ENCODE peak calls at places on chromosomes 6 and 20, in nine cellular contexts. R is neuronal stem cell, Z is GM23248, U is GM23338, O is neural progenitor cell, H is adrenal gland, P is heart left ventricle, F is heart right ventricle, S is left ventricle myocardium inferior. D is an unnamed sample.

GRCh38 chr6:80156204-80156603 is 49.7 kb downstream of the BCKDHB start:
- DNase-seq in U (no peak), R (no peak), Z (no peak), H (no peak), O (no peak), S (no peak), P (no peak), F (no peak), D (no peak)

GRCh38 chr6:147624946-147625515 is 116.5 kb downstream of the SAMD5 start:
- DNase-seq in F (no peak), R (no peak), O (no peak), U (no peak), Z (no peak), H (no peak), P (no peak), S (no peak), D (no peak)

GRCh38 chr20:7358670-7359069 is 581.6 kb downstream of the HAO1 start:
- DNase-seq in S (no peak), P (no peak), R (no peak), U (peak), F (no peak), H (no peak), O (peak), Z (no peak), D (no peak)

GRCh38 chr6:38259736-38260135 is 380.0 kb downstream of the BTBD9 start:
- DNase-seq in O (no peak), F (no peak), R (no peak), U (no peak), Z (peak), P (no peak), H (no peak), S (no peak), D (no peak)

GRCh38 chr6:168333471-168333870 is 13.9 kb upstream of the DACT2 start:
- DNase-seq in O (no peak), H (no peak), P (no peak), S (no peak), U (peak), R (no peak), Z (no peak), F (no peak), D (no peak)

GRCh38 chr6:147906361-147906760 is 397.9 kb downstream of the SAMD5 start:
- DNase-seq in R (no peak), O (no peak), F (no peak), Z (no peak), P (no peak), S (no peak), U (no peak), H (no peak), D (no peak)

GRCh38 chr6:34247481-34248197 is 1.2 kb downstream of the SMIM29 start:
- DNase-seq in U (no peak), Z (peak), F (no peak), R (no peak), S (no peak), O (no peak), H (no peak), P (no peak), D (no peak)

GRCh38 chr6:10146723-10147451 is 268.0 kb downstream of the TFAP2A start:
- DNase-seq in O (peak), Z (peak), R (peak), S (no peak), H (no peak), U (peak), P (no peak), F (no peak), D (peak)

GRCh38 chr6:98941319-98941718 is 6.4 kb downstream of the FBXL4 start:
- DNase-seq in Z (no peak), R (no peak), U (no peak), S (no peak), F (no peak), H (no peak), P (no peak), O (no peak), D (no peak)

GRCh38 chr6:155026366-155027045 is 31.4 kb downstream of the TIAM2 start:
- DNase-seq in P (no peak), U (no peak), F (peak), O (no peak), R (no peak), H (peak), S (no peak), Z (peak), D (peak)

GRCh38 chr6:37653933-37654565 is 43.6 kb downstream of the MDGA1 start:
- DNase-seq in P (no peak), R (no peak), S (no peak), Z (peak), U (peak), H (no peak), F (no peak), O (no peak), D (no peak)

GRCh38 chr6:165308926-165309731 is at the start of gene C6orf118:
- DNase-seq in H (peak), Z (peak), U (peak), R (peak), O (peak), F (peak), P (peak), S (peak), D (peak)

GRCh38 chr6:156956286-156956685 is 179.1 kb downstream of the ARID1B start:
- DNase-seq in F (no peak), R (no peak), U (no peak), O (no peak), Z (peak), H (no peak), S (no peak), P (no peak), D (no peak)

GRCh38 chr6:34284563-34285545 is 36.0 kb upstream of the SMIM29 start:
- DNase-seq in P (peak), Z (peak), R (no peak), F (peak), S (peak), O (no peak), H (peak), U (no peak), D (peak)

GRCh38 chr6:7439243-7439642 is 49.6 kb downstream of the RIOK1 start:
- DNase-seq in F (no peak), S (no peak), U (no peak), P (no peak), H (no peak), Z (no peak), R (no peak), O (no peak), D (no peak)

GRCh38 chr20:7308163-7308562 is 540.7 kb downstream of the BMP2 start:
- DNase-seq in F (no peak), S (no peak), O (no peak), P (no peak), H (no peak), R (no peak), U (no peak), Z (no peak), D (no peak)

GRCh38 chr6:150298676-150299075 is 70.1 kb upstream of the IYD start:
- DNase-seq in O (no peak), S (no peak), R (no peak), F (no peak), H (no peak), Z (no peak), P (no peak), U (no peak), D (no peak)

GRCh38 chr6:73766040-73766439 is 70.0 kb downstream of the CD109 start:
- DNase-seq in S (no peak), H (no peak), F (no peak), R (no peak), Z (no peak), P (no peak), U (no peak), O (no peak), D (no peak)

GRCh38 chr6:6678185-6678671 is 89.7 kb downstream of the LY86 start:
- DNase-seq in R (no peak), H (peak), Z (peak), F (no peak), O (no peak), U (no peak), P (no peak), S (no peak), D (peak)

GRCh38 chr20:46051556-46052323 is 22.7 kb downstream of the SLC12A5 start:
- DNase-seq in O (no peak), U (no peak), P (no peak), R (no peak), F (no peak), H (no peak), S (no peak), Z (peak), D (no peak)

GRCh38 chr20:35232575-35232974 is 6.1 kb downstream of the MMP24 start:
- DNase-seq in P (no peak), U (no peak), H (no peak), O (no peak), S (no peak), R (no peak), F (no peak), Z (peak), D (peak)

GRCh38 chr20:47620808-47621805 is 119.4 kb downstream of the NCOA3 start:
- DNase-seq in F (no peak), Z (peak), P (no peak), O (peak), R (peak), S (no peak), U (peak), H (no peak), D (peak)

GRCh38 chr6:4280721-4281120 is 145.3 kb upstream of the ECI2 start:
- DNase-seq in S (no peak), F (no peak), P (no peak), Z (peak), U (no peak), O (no peak), R (no peak), H (peak), D (peak)

GRCh38 chr6:22072939-22073338 is 223.9 kb downstream of the PRL start:
- DNase-seq in P (no peak), O (no peak), Z (peak), U (no peak), H (no peak), R (no peak), F (no peak), S (no peak), D (no peak)

GRCh38 chr6:106181664-106182418 is 95.7 kb downstream of the PRDM1 start:
- DNase-seq in Z (peak), O (no peak), H (no peak), P (no peak), F (no peak), U (no peak), R (no peak), S (no peak), D (no peak)

GRCh38 chr6:109595998-109596397 is 95.0 kb downstream of the AK9 start:
- DNase-seq in F (no peak), S (no peak), H (no peak), O (peak), U (peak), Z (peak), R (no peak), P (no peak), D (no peak)

GRCh38 chr6:125947581-125947980 is 9.0 kb upstream of the HINT3 start:
- DNase-seq in F (no peak), O (no peak), P (no peak), Z (peak), U (no peak), H (peak), R (no peak), S (no peak), D (no peak)

GRCh38 chr20:4814696-4815252 is 93.1 kb downstream of the PRND start:
- DNase-seq in S (peak), H (no peak), U (no peak), P (peak), O (no peak), R (no peak), F (no peak), Z (no peak), D (no peak)
- H3K4me3 ChIP-seq in S (peak), H (no peak), U (no peak), P (no peak), O (no peak), R (no peak), F (no peak), Z (no peak), D (no peak)

GRCh38 chr20:48823476-48823875 is 4.3 kb downstream of the PREX1 start:
- DNase-seq in U (no peak), P (no peak), R (no peak), O (no peak), H (no peak), Z (no peak), S (no peak), F (no peak), D (no peak)
- H3K4me3 ChIP-seq in U (no peak), P (no peak), R (no peak), O (no peak), H (no peak), Z (no peak), S (no peak), F (no peak), D (no peak)

GRCh38 chr20:11271920-11272594 is 598.3 kb upstream of the JAG1 start:
- DNase-seq in R (peak), P (no peak), O (peak), H (no peak), U (no peak), F (no peak), S (no peak), Z (no peak), D (no peak)

GRCh38 chr20:11270566-11270965 is 596.8 kb upstream of the JAG1 start:
- DNase-seq in F (no peak), P (no peak), R (no peak), O (peak), S (no peak), Z (no peak), U (peak), H (no peak), D (no peak)

GRCh38 chr20:11267762-11268335 is 594.0 kb upstream of the JAG1 start:
- DNase-seq in S (no peak), F (no peak), O (no peak), P (peak), H (no peak), U (no peak), Z (no peak), R (no peak), D (no peak)

GRCh38 chr20:11274137-11274536 is 600.3 kb upstream of the JAG1 start:
- DNase-seq in F (no peak), S (no peak), H (peak), U (peak), P (peak), O (peak), Z (peak), R (peak), D (peak)

DNA sequence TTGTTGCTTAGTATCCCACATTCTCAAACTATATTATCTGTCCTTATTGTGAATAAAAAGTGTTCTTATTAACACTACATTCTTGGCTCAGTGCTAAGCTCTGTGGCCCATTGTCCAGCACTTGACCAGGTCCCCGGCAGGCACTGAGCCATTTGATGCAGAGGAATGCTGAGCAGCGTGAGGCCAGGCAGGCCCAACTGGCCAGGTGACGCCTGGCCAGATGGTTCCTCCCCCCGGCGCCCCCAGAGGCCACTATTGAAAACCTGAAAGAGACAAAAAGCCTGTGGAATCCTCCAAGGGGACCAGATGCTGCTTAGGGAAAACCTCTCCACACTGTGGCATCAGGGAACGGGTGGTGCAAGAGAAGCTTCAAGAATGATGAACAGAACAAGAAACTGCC is 597.5 kb upstream of the JAG1 start:
- DNase-seq in S (no peak), F (no peak), H (no peak), R (peak), P (peak), O (peak), Z (no peak), U (peak), D (no peak)
- H3K4me3 ChIP-seq in S (no peak), F (no peak), H (no peak), R (no peak), P (no peak), O (no peak), Z (no peak), U (no peak), D (no peak)

GRCh38 chr6:127972815-127973214 is 72.0 kb upstream of the THEMIS start:
- DNase-seq in O (no peak), U (no peak), S (no peak), R (no peak), P (no peak), H (no peak), Z (no peak), F (no peak), D (no peak)

GRCh38 chr6:127971386-127971785 is 70.5 kb upstream of the THEMIS start:
- DNase-seq in S (no peak), H (no peak), R (no peak), P (no peak), O (no peak), Z (no peak), U (no peak), F (no peak), D (no peak)

GRCh38 chr6:127969701-127970100 is 68.8 kb upstream of the THEMIS start:
- DNase-seq in P (no peak), O (no peak), Z (no peak), S (no peak), R (no peak), H (no peak), F (no peak), U (no peak), D (no peak)

GRCh38 chr6:127968394-127968793 is 67.5 kb upstream of the THEMIS start:
- DNase-seq in R (no peak), O (no peak), P (no peak), S (no peak), U (no peak), F (no peak), Z (peak), H (no peak), D (no peak)

GRCh38 chr6:127971945-127972391 is 71.1 kb upstream of the THEMIS start:
- DNase-seq in R (no peak), O (no peak), Z (peak), U (no peak), F (no peak), S (no peak), P (no peak), H (no peak), D (peak)
- H3K4me3 ChIP-seq in R (no peak), O (no peak), Z (no peak), U (no peak), F (no peak), S (no peak), P (no peak), H (no peak), D (no peak)

GRCh38 chr20:33917813-33918525 is 75.7 kb upstream of the RALY start:
- DNase-seq in U (no peak), F (no peak), Z (no peak), S (no peak), H (no peak), R (no peak), P (no peak), O (no peak), D (no peak)
- H3K4me3 ChIP-seq in U (no peak), F (no peak), Z (no peak), S (no peak), H (no peak), R (no peak), P (no peak), O (no peak), D (no peak)

D was measured in astrocyte of the cerebellum.